ENCODE peak calls at places on chromosomes 16 and 17, in six cellular contexts. One of them, this sample, is unnamed.

GRCh38 chr16:54974391-54974790 is 43.7 kb downstream of the IRX5 start:
- DNase-seq in brain microvascular endothelial cell: no peak
- DNase-seq in MM.1S: no peak
- DNase-seq in OCI-LY7: no peak
- DNase-seq in A549: no peak
- DNase-seq in fibroblast of lung: no peak
- DNase-seq in this sample: no peak

GRCh38 chr17:14323522-14323981 is 22.7 kb downstream of the HS3ST3B1 start:
- DNase-seq in MM.1S: no peak
- DNase-seq in brain microvascular endothelial cell: no peak
- DNase-seq in fibroblast of lung: no peak
- DNase-seq in A549: no peak
- DNase-seq in OCI-LY7: no peak
- DNase-seq in this sample: no peak

GRCh38 chr16:26709175-26709574 is 357.6 kb upstream of the C16orf82 start:
- DNase-seq in MM.1S: peak; percentile 6
- DNase-seq in fibroblast of lung: no peak
- DNase-seq in A549: no peak
- DNase-seq in OCI-LY7: peak; percentile 83
- DNase-seq in brain microvascular endothelial cell: no peak
- DNase-seq in this sample: no peak

GRCh38 chr17:38724337-38724988 is 5.7 kb upstream of the CISD3 start:
- DNase-seq in A549: no peak
- DNase-seq in fibroblast of lung: no peak
- DNase-seq in OCI-LY7: no peak
- DNase-seq in brain microvascular endothelial cell: no peak
- DNase-seq in MM.1S: no peak
- DNase-seq in this sample: no peak

GRCh38 chr16:87276926-87277325 is 40.3 kb downstream of the C16orf95 start:
- DNase-seq in A549: no peak
- DNase-seq in fibroblast of lung: no peak
- DNase-seq in MM.1S: no peak
- DNase-seq in brain microvascular endothelial cell: no peak
- DNase-seq in OCI-LY7: no peak
- DNase-seq in this sample: no peak

GRCh38 chr17:78903101-78903779 is at the start of gene CEP295NL:
- DNase-seq in MM.1S: no peak
- DNase-seq in A549: peak; percentile 66
- DNase-seq in brain microvascular endothelial cell: no peak
- DNase-seq in OCI-LY7: no peak
- DNase-seq in fibroblast of lung: peak; percentile 49
- DNase-seq in this sample: no peak

GRCh38 chr17:17243163-17243562 is 6.2 kb upstream of the FLCN start:
- DNase-seq in fibroblast of lung: no peak
- DNase-seq in OCI-LY7: no peak
- DNase-seq in A549: no peak
- DNase-seq in brain microvascular endothelial cell: no peak
- DNase-seq in MM.1S: no peak
- DNase-seq in this sample: no peak

GRCh38 chr17:68061512-68062313 is 26.2 kb downstream of the KPNA2 start:
- DNase-seq in OCI-LY7: no peak
- DNase-seq in A549: no peak
- DNase-seq in fibroblast of lung: no peak
- DNase-seq in MM.1S: no peak
- DNase-seq in brain microvascular endothelial cell: no peak
- DNase-seq in this sample: no peak

GRCh38 chr16:27364493-27365141 is 37.4 kb upstream of the IL21R start:
- DNase-seq in brain microvascular endothelial cell: no peak
- DNase-seq in MM.1S: no peak
- DNase-seq in fibroblast of lung: no peak
- DNase-seq in OCI-LY7: no peak
- DNase-seq in A549: peak; percentile 44
- DNase-seq in this sample: no peak

GRCh38 chr16:81517630-81518438 is 73.2 kb downstream of the CMIP start:
- DNase-seq in A549: no peak
- DNase-seq in MM.1S: no peak
- DNase-seq in fibroblast of lung: peak; percentile 62
- DNase-seq in brain microvascular endothelial cell: no peak
- DNase-seq in OCI-LY7: no peak
- DNase-seq in this sample: no peak

GRCh38 chr16:66954097-66954659 is 6.9 kb upstream of the CES3 start:
- DNase-seq in MM.1S: peak; percentile 76
- DNase-seq in OCI-LY7: peak; percentile 72
- DNase-seq in fibroblast of lung: peak; percentile 77
- DNase-seq in A549: peak; percentile 90
- DNase-seq in brain microvascular endothelial cell: peak; percentile 69
- DNase-seq in this sample: no peak

GRCh38 chr17:7572588-7573323 is 6.7 kb upstream of the CD68 start:
- DNase-seq in A549: peak; percentile 100
- DNase-seq in MM.1S: peak; percentile 100
- DNase-seq in fibroblast of lung: peak; percentile 99
- DNase-seq in OCI-LY7: peak; percentile 99
- DNase-seq in brain microvascular endothelial cell: peak; percentile 99
- DNase-seq in this sample: peak; percentile 100

GRCh38 chr16:50838885-50839284 is 97.0 kb downstream of the CYLD start:
- DNase-seq in MM.1S: no peak
- DNase-seq in OCI-LY7: no peak
- DNase-seq in fibroblast of lung: no peak
- DNase-seq in brain microvascular endothelial cell: no peak
- DNase-seq in A549: no peak
- DNase-seq in this sample: no peak

GRCh38 chr17:52751051-52751450 is 592.5 kb upstream of the CA10 start:
- DNase-seq in fibroblast of lung: no peak
- DNase-seq in MM.1S: no peak
- DNase-seq in OCI-LY7: no peak
- DNase-seq in A549: no peak
- DNase-seq in brain microvascular endothelial cell: no peak
- DNase-seq in this sample: no peak

GRCh38 chr17:45334231-45334630 is 17.4 kb upstream of the MAP3K14 start:
- DNase-seq in brain microvascular endothelial cell: no peak
- DNase-seq in MM.1S: no peak
- DNase-seq in A549: no peak
- DNase-seq in fibroblast of lung: no peak
- DNase-seq in OCI-LY7: peak; percentile 65
- DNase-seq in this sample: peak; percentile 62

GRCh38 chr16:46897471-46897870 is 13.3 kb downstream of the GPT2 start:
- DNase-seq in A549: no peak
- DNase-seq in OCI-LY7: no peak
- DNase-seq in MM.1S: no peak
- DNase-seq in fibroblast of lung: no peak
- DNase-seq in brain microvascular endothelial cell: no peak
- DNase-seq in this sample: no peak

GRCh38 chr16:66489818-66490217 is 60.1 kb downstream of the TK2 start:
- DNase-seq in brain microvascular endothelial cell: no peak
- DNase-seq in fibroblast of lung: no peak
- DNase-seq in OCI-LY7: no peak
- DNase-seq in A549: no peak
- DNase-seq in MM.1S: no peak
- DNase-seq in this sample: no peak

GRCh38 chr17:67174190-67174589 is 70.8 kb downstream of the HELZ start:
- DNase-seq in brain microvascular endothelial cell: no peak
- DNase-seq in fibroblast of lung: no peak
- DNase-seq in MM.1S: no peak
- DNase-seq in OCI-LY7: no peak
- DNase-seq in A549: no peak
- DNase-seq in this sample: peak; percentile 4

GRCh38 chr16:49828545-49829267 is 27.2 kb downstream of the ZNF423 start:
- DNase-seq in OCI-LY7: no peak
- DNase-seq in fibroblast of lung: no peak
- DNase-seq in brain microvascular endothelial cell: no peak
- DNase-seq in MM.1S: no peak
- DNase-seq in A549: no peak
- DNase-seq in this sample: no peak

GRCh38 chr16:14562691-14563491 is 67.2 kb downstream of the PARN start:
- DNase-seq in fibroblast of lung: peak; percentile 43
- DNase-seq in OCI-LY7: no peak
- DNase-seq in A549: peak; percentile 53
- DNase-seq in MM.1S: no peak
- DNase-seq in brain microvascular endothelial cell: peak; percentile 11
- DNase-seq in this sample: no peak

DNA sequence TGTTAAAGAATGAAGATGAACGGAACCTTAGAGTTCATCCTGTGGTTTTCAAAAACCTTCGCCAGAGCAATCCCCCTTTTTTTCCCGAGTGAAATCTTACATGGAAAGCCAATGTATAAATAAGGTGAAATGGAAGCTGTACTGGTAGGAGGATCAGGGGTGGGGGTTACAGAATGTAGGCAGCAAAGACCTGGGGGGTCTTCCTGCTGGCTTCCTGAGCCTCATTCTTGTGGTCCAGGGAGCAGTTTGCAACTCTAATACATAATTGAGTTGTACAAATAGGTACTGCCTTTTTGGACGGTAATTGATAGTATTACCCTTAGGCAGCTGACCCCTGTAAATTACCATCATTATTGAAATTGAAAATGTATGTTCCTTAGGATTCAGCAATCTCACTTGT is 34.1 kb downstream of the KSR1 start:
- DNase-seq in OCI-LY7: no peak
- DNase-seq in fibroblast of lung: no peak
- DNase-seq in A549: no peak
- DNase-seq in MM.1S: no peak
- DNase-seq in brain microvascular endothelial cell: no peak
- DNase-seq in this sample: no peak
- H3K27ac ChIP-seq in OCI-LY7: no peak overlapping the region
- H3K27ac ChIP-seq in fibroblast of lung: no peak overlapping the region
- H3K27ac ChIP-seq in A549: no peak overlapping the region
- H3K27ac ChIP-seq in MM.1S: no peak overlapping the region
- H3K27ac ChIP-seq in brain microvascular endothelial cell: no peak overlapping the region
- H3K27ac ChIP-seq in this sample: no peak overlapping the region

GRCh38 chr16:58126451-58126968 is 2.7 kb downstream of the CFAP20 start:
- DNase-seq in OCI-LY7: no peak
- DNase-seq in brain microvascular endothelial cell: no peak
- DNase-seq in A549: no peak
- DNase-seq in MM.1S: no peak
- DNase-seq in fibroblast of lung: no peak
- DNase-seq in this sample: no peak

GRCh38 chr16:58128181-58128631 is 975 bp downstream of the CFAP20 start:
- DNase-seq in A549: no peak
- DNase-seq in OCI-LY7: no peak
- DNase-seq in fibroblast of lung: no peak
- DNase-seq in MM.1S: peak; percentile 9
- DNase-seq in brain microvascular endothelial cell: no peak
- DNase-seq in this sample: no peak

GRCh38 chr16:58127033-58127556 is 2.1 kb downstream of the CFAP20 start:
- DNase-seq in A549: no peak
- DNase-seq in fibroblast of lung: peak; percentile 68
- DNase-seq in brain microvascular endothelial cell: peak; percentile 38
- DNase-seq in MM.1S: peak; percentile 33
- DNase-seq in OCI-LY7: peak; percentile 56
- DNase-seq in this sample: no peak

GRCh38 chr16:58128721-58129096 is 472 bp downstream of the CFAP20 start:
- DNase-seq in brain microvascular endothelial cell: no peak
- DNase-seq in OCI-LY7: peak; percentile 57
- DNase-seq in A549: no peak
- DNase-seq in MM.1S: peak; percentile 44
- DNase-seq in fibroblast of lung: no peak
- DNase-seq in this sample: no peak

DNA sequence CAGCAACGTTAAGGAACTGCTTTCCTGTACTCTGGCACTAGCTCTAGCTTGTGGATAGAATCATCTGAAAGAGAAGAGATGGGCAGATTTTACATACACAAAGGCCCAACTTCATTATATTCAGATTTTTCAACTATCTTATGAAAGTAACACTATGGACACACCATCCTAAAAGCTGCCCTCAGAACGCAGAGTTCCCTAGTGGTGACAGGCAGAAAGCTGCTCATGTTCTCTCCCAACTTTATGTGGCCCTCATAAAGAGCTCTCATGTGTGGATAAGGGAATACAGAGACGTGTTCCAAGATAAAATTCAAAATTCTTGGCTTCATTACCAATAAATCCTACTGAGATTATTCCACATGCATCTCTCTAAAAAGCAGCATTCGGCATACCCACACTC is 1.5 kb downstream of the CFAP20 start:
- DNase-seq in OCI-LY7: peak; percentile 28
- DNase-seq in fibroblast of lung: no peak
- DNase-seq in brain microvascular endothelial cell: no peak
- DNase-seq in MM.1S: no peak
- DNase-seq in A549: no peak
- DNase-seq in this sample: no peak
- TF ChIP-seq CTCF in OCI-LY7: no peak
- TF ChIP-seq CTCF in fibroblast of lung: peak; percentile 11
- TF ChIP-seq CTCF in brain microvascular endothelial cell: peak; percentile 53
- TF ChIP-seq CTCF in MM.1S: peak; percentile 16
- TF ChIP-seq CTCF in A549: no peak
- TF ChIP-seq CTCF in this sample: peak; percentile 17

GRCh38 chr17:31559647-31560501 is 168.4 kb downstream of the RAB11FIP4 start:
- DNase-seq in OCI-LY7: no peak
- DNase-seq in A549: no peak
- DNase-seq in brain microvascular endothelial cell: peak; percentile 9
- DNase-seq in MM.1S: no peak
- DNase-seq in fibroblast of lung: no peak
- DNase-seq in this sample: no peak
- H3K27ac ChIP-seq in OCI-LY7: no peak overlapping the region
- H3K27ac ChIP-seq in A549: peak overlapping the region; percentile 97
- H3K27ac ChIP-seq in brain microvascular endothelial cell: peak overlapping the region; percentile 90
- H3K27ac ChIP-seq in MM.1S: no peak overlapping the region
- H3K27ac ChIP-seq in fibroblast of lung: peak overlapping the region; percentile 91
- H3K27ac ChIP-seq in this sample: peak overlapping the region; percentile 90

GRCh38 chr17:83082435-83082834 is 3.0 kb downstream of the METRNL start:
- DNase-seq in A549: no peak
- DNase-seq in OCI-LY7: peak; percentile 37
- DNase-seq in MM.1S: no peak
- DNase-seq in fibroblast of lung: no peak
- DNase-seq in brain microvascular endothelial cell: no peak
- DNase-seq in this sample: no peak

GRCh38 chr17:83084214-83084613 is 4.8 kb downstream of the METRNL start:
- DNase-seq in MM.1S: no peak
- DNase-seq in A549: no peak
- DNase-seq in OCI-LY7: no peak
- DNase-seq in brain microvascular endothelial cell: no peak
- DNase-seq in fibroblast of lung: no peak
- DNase-seq in this sample: no peak

GRCh38 chr17:83081561-83082201 is 2.3 kb downstream of the METRNL start:
- DNase-seq in fibroblast of lung: peak; percentile 42
- DNase-seq in A549: no peak
- DNase-seq in brain microvascular endothelial cell: no peak
- DNase-seq in OCI-LY7: no peak
- DNase-seq in MM.1S: no peak
- DNase-seq in this sample: no peak

GRCh38 chr17:83083368-83084201 is 4.2 kb downstream of the METRNL start:
- DNase-seq in A549: peak; percentile 38
- DNase-seq in MM.1S: no peak
- DNase-seq in fibroblast of lung: peak; percentile 97
- DNase-seq in brain microvascular endothelial cell: peak; percentile 93
- DNase-seq in OCI-LY7: no peak
- DNase-seq in this sample: no peak

GRCh38 chr17:83082899-83083367 is 3.5 kb downstream of the METRNL start:
- DNase-seq in OCI-LY7: no peak
- DNase-seq in fibroblast of lung: no peak
- DNase-seq in A549: no peak
- DNase-seq in brain microvascular endothelial cell: no peak
- DNase-seq in MM.1S: no peak
- DNase-seq in this sample: no peak
- TF ChIP-seq CTCF in OCI-LY7: no peak
- TF ChIP-seq CTCF in fibroblast of lung: no peak
- TF ChIP-seq CTCF in A549: no peak
- TF ChIP-seq CTCF in brain microvascular endothelial cell: no peak
- TF ChIP-seq CTCF in MM.1S: no peak
- TF ChIP-seq CTCF in this sample: no peak

This sample was measured in esophagus muscularis mucosa.